ENCODE peak calls at places on chromosomes 11 and 22, in four cellular contexts. X is WTC11, Z is glutamatergic neuron, A is GM10248. W is an unnamed sample.

GRCh38 chr11:76798202-76798581 is 15.0 kb downstream of the TSKU start:
- DNase-seq in Z (no peak), A (peak; percentile 15), X (no peak), W (no peak)

GRCh38 chr11:76150141-76150540 is 56.2 kb downstream of the WNT11 start:
- DNase-seq in X (no peak), A (no peak), Z (no peak), W (no peak)

GRCh38 chr22:27512283-27512761 is 289.2 kb downstream of the MN1 start:
- DNase-seq in A (no peak), Z (no peak), X (no peak), W (no peak)

GRCh38 chr11:116935514-116935913 is 98.1 kb upstream of the APOA1 start:
- DNase-seq in Z (no peak), A (no peak), X (no peak), W (no peak)

GRCh38 chr11:116396332-116396731 is 376.5 kb downstream of the BUD13 start:
- DNase-seq in Z (no peak), X (no peak), A (no peak), W (no peak)

GRCh38 chr11:74736031-74736430 is 4.8 kb upstream of the CHRDL2 start:
- DNase-seq in A (no peak), Z (no peak), X (no peak), W (no peak)

GRCh38 chr22:45072322-45072903 is 62.6 kb upstream of the PHF21B start:
- DNase-seq in Z (peak; percentile 31), X (peak; percentile 82), A (no peak), W (no peak)

GRCh38 chr11:569273-569885 is 6.9 kb upstream of the PHRF1 start:
- DNase-seq in A (no peak), X (no peak), Z (no peak), W (no peak)

GRCh38 chr11:24903555-24903954 is 406.7 kb downstream of the LUZP2 start:
- DNase-seq in A (no peak), X (no peak), Z (no peak), W (no peak)

GRCh38 chr11:130340671-130341319 is 26.1 kb upstream of the ZBTB44 start:
- DNase-seq in X (no peak), Z (no peak), A (no peak), W (no peak)

GRCh38 chr11:134913391-134913790 is 501.3 kb upstream of the B3GAT1 start:
- DNase-seq in X (no peak), A (no peak), Z (no peak), W (no peak)

GRCh38 chr11:73564903-73565302 is 33.0 kb downstream of the FAM168A start:
- DNase-seq in Z (no peak), A (no peak), X (no peak), W (no peak)

GRCh38 chr11:1735271-1735670 is 15.1 kb downstream of the IFITM10 start:
- DNase-seq in A (no peak), X (no peak), Z (no peak), W (no peak)

GRCh38 chr11:70662691-70663098 is 264.4 kb downstream of the CTTN start:
- DNase-seq in Z (no peak), X (peak; percentile 38), A (no peak), W (no peak)

GRCh38 chr11:101458161-101458560 is 125.6 kb downstream of the TRPC6 start:
- DNase-seq in X (no peak), Z (no peak), A (no peak), W (no peak)

GRCh38 chr11:2799881-2800654 is 85.5 kb downstream of the CDKN1C start:
- DNase-seq in X (peak; percentile 9), Z (peak; percentile 12), A (no peak), W (peak; percentile 43)

GRCh38 chr22:18090286-18090685 is 12.5 kb downstream of the PEX26 start:
- DNase-seq in A (no peak), X (no peak), Z (no peak), W (no peak)

GRCh38 chr22:18093661-18094060 is 15.9 kb downstream of the PEX26 start:
- DNase-seq in A (no peak), X (no peak), Z (no peak), W (no peak)

GRCh38 chr22:18091478-18091877 is 13.7 kb downstream of the PEX26 start:
- DNase-seq in A (no peak), Z (no peak), X (no peak), W (no peak)

GRCh38 chr22:18088825-18089568 is 11.2 kb downstream of the PEX26 start:
- DNase-seq in A (peak; percentile 29), Z (no peak), X (no peak), W (no peak)

DNA sequence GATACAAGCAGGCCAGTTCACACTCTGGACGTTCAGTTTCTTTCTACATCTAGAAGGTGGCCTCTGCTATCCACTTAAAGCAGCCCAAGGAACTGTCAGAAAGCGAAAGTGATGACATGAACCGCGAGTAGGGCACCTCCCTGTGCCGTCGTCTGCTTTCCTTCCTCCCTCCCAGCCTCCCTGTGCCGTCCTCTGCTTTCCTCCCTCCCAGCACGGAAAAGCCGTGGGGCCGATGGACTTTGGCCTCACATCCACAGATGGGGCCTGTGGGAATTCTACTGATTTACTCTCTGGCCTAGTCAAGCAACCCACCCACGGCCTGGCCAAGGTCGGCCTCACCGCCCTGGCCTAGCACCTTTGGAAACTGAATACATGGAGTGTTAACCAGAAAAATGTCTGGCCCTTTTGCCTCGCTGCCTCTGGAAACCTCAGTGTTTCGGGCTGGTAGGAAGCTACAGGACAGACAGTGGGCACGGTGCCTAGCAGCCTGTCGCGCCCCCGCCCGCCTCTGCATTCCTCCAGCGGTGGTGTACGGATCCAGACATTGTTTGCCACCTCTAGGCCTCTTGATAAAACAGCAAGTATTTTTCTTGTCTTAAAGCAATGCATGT is 14.2 kb downstream of the PEX26 start:
- DNase-seq in A (no peak), Z (no peak), X (no peak), W (no peak)
- TF ChIP-seq CTCF in A (no peak), Z (no peak), X (no peak), W (no peak)

GRCh38 chr11:94507485-94507884 is 4.8 kb upstream of the C11orf97 start:
- DNase-seq in A (no peak), Z (no peak), X (no peak), W (no peak)

GRCh38 chr11:94500181-94500580 is 6.4 kb downstream of the ANKRD49 start:
- DNase-seq in X (no peak), Z (no peak), A (no peak), W (no peak)

GRCh38 chr11:94501522-94501921 is 7.7 kb downstream of the ANKRD49 start:
- DNase-seq in X (no peak), A (no peak), Z (no peak), W (no peak)

GRCh38 chr11:94504689-94505293 is 7.5 kb upstream of the C11orf97 start:
- DNase-seq in Z (no peak), A (peak; percentile 52), X (no peak), W (no peak)
- TF ChIP-seq CTCF in Z (peak; percentile 78), A (peak; percentile 54), X (peak; percentile 61), W (peak; percentile 82)

DNA sequence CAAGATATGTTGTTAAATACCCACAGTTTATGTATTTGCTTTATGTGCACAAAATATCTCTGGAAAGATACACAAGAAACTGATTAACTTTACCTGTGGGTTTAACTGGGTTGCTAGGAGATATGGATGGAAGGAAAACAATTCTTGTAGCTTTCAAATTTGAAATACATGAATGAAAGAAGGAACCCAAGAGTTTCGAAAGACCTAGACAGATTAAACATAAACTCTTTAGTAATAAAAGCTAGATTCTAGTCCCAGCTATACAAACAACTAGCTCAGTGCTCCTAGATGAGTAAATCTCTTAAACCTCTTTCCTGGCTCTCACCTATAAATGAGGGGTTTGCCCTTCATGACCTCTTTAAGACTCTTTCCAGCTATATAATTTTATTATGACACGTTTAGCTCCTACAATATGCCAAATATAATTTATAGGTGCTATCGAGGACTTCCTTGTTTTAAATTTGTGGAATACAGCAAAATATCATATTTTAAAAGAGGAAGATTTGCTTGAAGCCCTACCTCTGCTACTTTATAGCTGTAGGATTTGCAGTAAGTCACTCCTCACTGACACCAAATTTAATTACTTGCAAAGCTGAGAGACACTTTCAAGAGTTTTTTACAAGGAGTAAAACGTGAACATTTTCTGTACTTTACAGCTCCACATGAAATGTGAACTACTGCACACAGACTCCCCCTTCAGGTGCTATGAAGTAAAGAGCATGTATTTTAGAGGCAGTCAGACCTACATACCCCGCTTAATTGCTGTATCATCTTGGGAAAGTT is 50.7 kb downstream of the RRAS2 start:
- DNase-seq in Z (no peak), A (no peak), X (no peak), W (no peak)
- TF ChIP-seq CTCF in Z (peak; percentile 58), A (peak; percentile 72), X (peak; percentile 38), W (peak; percentile 39)

GRCh38 chr11:93645938-93646337 is 15.5 kb upstream of the CEP295 start:
- DNase-seq in X (no peak), Z (no peak), A (no peak), W (no peak)
- TF ChIP-seq CTCF in X (no peak), Z (no peak), A (no peak), W (no peak)

GRCh38 chr11:120871924-120872323 is 152.0 kb upstream of the TBCEL start:
- DNase-seq in X (no peak), A (no peak), Z (no peak), W (no peak)
- TF ChIP-seq CTCF in X (no peak), A (no peak), Z (no peak), W (no peak)

GRCh38 chr22:46536559-46537220 is 730 bp downstream of the CELSR1 start:
- DNase-seq in A (no peak), Z (no peak), X (peak; percentile 39), W (no peak)
- TF ChIP-seq CTCF in A (no peak), Z (no peak), X (no peak), W (no peak)

GRCh38 chr11:47233051-47233450 is 15.6 kb downstream of the ACP2 start:
- DNase-seq in X (no peak), Z (no peak), A (no peak), W (no peak)

GRCh38 chr11:47234669-47235075 is 13.9 kb downstream of the ACP2 start:
- DNase-seq in X (no peak), A (no peak), Z (no peak), W (no peak)

GRCh38 chr11:47236482-47236881 is 12.1 kb downstream of the ACP2 start:
- DNase-seq in Z (no peak), X (no peak), A (no peak), W (no peak)

GRCh38 chr11:47235163-47235562 is 13.5 kb downstream of the ACP2 start:
- DNase-seq in Z (no peak), X (no peak), A (no peak), W (no peak)

GRCh38 chr11:47233989-47234668 is 14.5 kb downstream of the ACP2 start:
- DNase-seq in Z (no peak), A (no peak), X (peak; percentile 22), W (no peak)
- TF ChIP-seq CTCF in Z (no peak), A (no peak), X (no peak), W (no peak)

GRCh38 chr11:103257360-103257759 is 148.1 kb downstream of the DYNC2H1 start:
- DNase-seq in A (no peak), Z (no peak), X (no peak), W (no peak)
- TF ChIP-seq CTCF in A (no peak), Z (no peak), X (no peak), W (no peak)

GRCh38 chr11:120953230-120953558 is 70.7 kb upstream of the TBCEL start:
- DNase-seq in A (no peak), X (no peak), Z (no peak), W (no peak)

GRCh38 chr11:120956710-120957500 is 67.0 kb upstream of the TBCEL start:
- DNase-seq in Z (no peak), X (peak; percentile 48), A (peak; percentile 38), W (no peak)

GRCh38 chr11:120950880-120951279 is 73.0 kb upstream of the TBCEL start:
- DNase-seq in Z (no peak), A (no peak), X (no peak), W (no peak)

GRCh38 chr11:120954381-120954780 is 69.5 kb upstream of the TBCEL start:
- DNase-seq in X (no peak), A (no peak), Z (no peak), W (no peak)

GRCh38 chr11:120952503-120953229 is 71.2 kb upstream of the TBCEL start:
- DNase-seq in Z (peak; percentile 94), X (peak; percentile 94), A (peak; percentile 80), W (peak; percentile 54)
- TF ChIP-seq CTCF in Z (peak; percentile 76), X (peak; percentile 71), A (peak; percentile 82), W (peak; percentile 56)